ENCODE peak calls at places on chromosomes 13 and 19, in nine cellular contexts. R, Z, N, X, A, V, L, D and G are unnamed samples.

GRCh38 chr19:4581381-4582111 is 22.1 kb upstream of the SEMA6B start:
- DNase-seq in D (no peak), X (no peak), L (no peak), Z (no peak), N (no peak), R (peak), V (no peak), A (peak), G (no peak)

GRCh38 chr13:76038920-76039716 is 403.0 kb downstream of the LMO7 start:
- DNase-seq in A (no peak), D (no peak), X (no peak), L (no peak), V (no peak), R (no peak), N (no peak), Z (no peak), G (no peak)

GRCh38 chr13:59746291-59746962 is 417.3 kb downstream of the DIAPH3 start:
- DNase-seq in Z (no peak), D (no peak), L (peak), N (peak), A (no peak), X (no peak), V (no peak), R (peak), G (no peak)

GRCh38 chr19:29983568-29983967 is 41.5 kb downstream of the URI1 start:
- DNase-seq in D (no peak), V (no peak), A (no peak), N (no peak), Z (no peak), X (no peak), R (no peak), L (no peak), G (no peak)

GRCh38 chr19:7679017-7679720 is 1.5 kb upstream of the TRAPPC5 start:
- DNase-seq in R (no peak), L (no peak), A (peak), V (no peak), X (no peak), D (no peak), Z (no peak), N (no peak), G (no peak)

GRCh38 chr13:78015782-78016181 is 97.2 kb upstream of the EDNRB start:
- DNase-seq in D (no peak), N (no peak), L (no peak), Z (no peak), R (no peak), V (no peak), A (no peak), X (no peak), G (no peak)

GRCh38 chr19:15318241-15318691 is 14.1 kb downstream of the BRD4 start:
- DNase-seq in D (no peak), X (no peak), Z (no peak), R (peak), V (no peak), A (no peak), N (no peak), L (no peak), G (no peak)

GRCh38 chr13:59750860-59751259 is 412.9 kb downstream of the DIAPH3 start:
- DNase-seq in N (peak), R (peak), A (no peak), D (peak), X (no peak), Z (no peak), V (no peak), L (peak), G (peak)

GRCh38 chr19:18046066-18046718 is 38.2 kb downstream of the ARRDC2 start:
- DNase-seq in X (no peak), D (peak), Z (no peak), V (peak), A (peak), R (peak), L (peak), N (peak), G (peak)

GRCh38 chr19:10601999-10602329 is 14.9 kb upstream of the AP1M2 start:
- DNase-seq in Z (no peak), L (no peak), N (no peak), A (no peak), X (no peak), D (no peak), R (no peak), V (no peak), G (no peak)

GRCh38 chr13:70203661-70204229 is 95.5 kb upstream of the KLHL1 start:
- DNase-seq in Z (no peak), R (no peak), N (peak), V (no peak), A (no peak), L (no peak), X (no peak), D (no peak), G (no peak)

GRCh38 chr19:11151181-11151580 is 4.4 kb downstream of the SPC24 start:
- DNase-seq in Z (no peak), D (no peak), L (peak), N (no peak), R (no peak), V (no peak), X (no peak), A (no peak), G (no peak)

GRCh38 chr19:5977222-5977784 is 637 bp downstream of the RANBP3 start:
- DNase-seq in A (no peak), D (no peak), R (no peak), L (no peak), Z (no peak), V (no peak), X (no peak), N (no peak), G (no peak)

DNA sequence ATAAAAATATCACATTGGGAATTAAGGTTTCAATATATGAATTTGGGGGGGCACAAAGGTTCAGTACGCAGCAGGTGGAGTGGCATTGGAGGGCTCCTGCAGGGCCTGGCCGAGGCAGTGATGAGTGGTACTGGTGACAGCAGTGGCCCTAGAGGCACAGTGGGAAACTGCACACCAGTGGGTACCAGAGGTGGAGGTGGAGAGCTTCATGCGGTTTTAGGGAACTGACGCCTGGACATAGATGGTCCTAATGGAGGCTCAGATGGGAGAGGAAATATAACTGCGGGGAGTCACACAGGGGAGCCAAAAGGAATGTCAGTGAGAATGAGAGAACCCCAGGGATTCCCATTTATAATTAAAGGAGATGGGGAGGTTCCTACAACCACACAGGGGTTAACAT is 156.2 kb downstream of the COG6 start:
- DNase-seq in L (no peak), N (no peak), D (no peak), V (no peak), Z (no peak), A (no peak), X (no peak), R (no peak), G (no peak)
- TF ChIP-seq CTCF in L (no peak), N (no peak), D (no peak), V (no peak), Z (no peak), A (no peak), X (no peak), R (no peak), G (no peak)

GRCh38 chr19:46731584-46731983 is 14.3 kb upstream of the FKRP start:
- DNase-seq in L (no peak), D (no peak), R (peak), A (no peak), N (no peak), X (peak), V (no peak), Z (no peak), G (no peak)

GRCh38 chr19:46730595-46730994 is 13.7 kb upstream of the PRKD2 start:
- DNase-seq in Z (no peak), L (no peak), X (no peak), R (no peak), V (no peak), A (no peak), N (no peak), D (no peak), G (no peak)

GRCh38 chr19:46730187-46730586 is 13.3 kb upstream of the PRKD2 start:
- DNase-seq in V (no peak), Z (no peak), A (no peak), N (no peak), L (no peak), D (no peak), X (no peak), R (no peak), G (no peak)

GRCh38 chr19:46732172-46732938 is 13.5 kb upstream of the FKRP start:
- DNase-seq in Z (no peak), R (peak), V (no peak), A (no peak), X (no peak), D (peak), L (no peak), N (no peak), G (no peak)

GRCh38 chr19:46731007-46731501 is 14.1 kb upstream of the PRKD2 start:
- DNase-seq in R (peak), X (peak), V (no peak), A (peak), L (peak), D (peak), Z (no peak), N (peak), G (peak)
- H3K4me3 ChIP-seq in R (no peak), X (no peak), V (no peak), A (no peak), L (no peak), D (no peak), Z (no peak), N (no peak), G (no peak)

GRCh38 chr13:71218960-71219359 is 648.0 kb downstream of the DACH1 start:
- DNase-seq in N (no peak), Z (no peak), R (no peak), D (no peak), V (no peak), L (no peak), X (no peak), A (no peak), G (no peak)
- TF ChIP-seq CTCF in N (no peak), Z (no peak), R (peak), D (peak), V (no peak), L (no peak), X (no peak), A (no peak), G (peak)

DNA sequence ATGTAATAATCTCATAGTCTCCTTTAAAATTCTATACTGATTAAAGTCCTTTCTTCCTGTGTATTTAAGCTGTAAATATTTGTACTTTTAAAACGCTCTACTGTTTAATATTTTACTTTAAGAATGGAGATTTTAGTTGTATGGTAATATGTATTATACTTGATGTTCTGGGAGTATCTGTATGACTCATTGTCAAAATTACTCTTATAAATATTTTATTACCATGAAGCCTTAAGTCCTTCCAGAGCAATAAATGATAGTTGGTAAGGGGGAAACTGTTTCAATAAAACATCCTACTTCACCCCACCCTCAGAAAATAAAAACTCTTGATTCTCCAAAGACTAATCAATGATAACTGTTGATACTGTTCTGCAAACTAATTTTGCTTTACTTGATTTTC is 6.4 kb downstream of the PCDH9 start:
- DNase-seq in V (no peak), A (no peak), N (peak), D (no peak), L (no peak), X (no peak), Z (no peak), R (peak), G (no peak)
- H3K4me3 ChIP-seq in V (no peak), A (no peak), N (no peak), D (no peak), L (no peak), X (no peak), Z (no peak), R (peak), G (peak)

DNA sequence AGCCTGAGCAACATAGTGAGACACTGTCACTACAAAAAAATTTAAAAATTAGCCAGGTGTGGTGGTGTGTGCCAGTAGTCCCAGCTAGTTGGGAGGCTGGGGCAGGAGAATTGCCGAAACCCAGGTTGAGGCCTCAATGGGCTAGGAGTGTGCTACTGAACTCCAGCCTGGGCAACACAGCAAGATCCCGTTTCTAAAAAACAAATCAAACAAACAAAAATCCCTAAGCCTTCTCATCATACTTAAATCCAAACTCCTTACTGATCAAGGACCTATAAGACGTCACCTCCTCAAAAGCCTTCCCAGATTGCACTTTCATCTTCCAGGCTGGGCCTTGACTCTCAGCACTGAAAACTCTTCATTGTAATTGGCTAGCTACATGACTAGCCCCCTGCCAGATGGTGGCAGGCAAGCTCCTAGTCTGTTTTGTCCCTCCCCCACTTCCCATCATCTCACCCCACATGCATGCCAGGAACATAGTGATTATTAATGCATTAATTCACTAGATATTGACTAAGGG is 17.5 kb upstream of the NANOS3 start:
- DNase-seq in V (no peak), N (peak), L (peak), A (no peak), X (no peak), Z (no peak), D (no peak), R (peak), G (no peak)
- TF ChIP-seq CTCF in V (no peak), N (no peak), L (peak), A (no peak), X (no peak), Z (no peak), D (no peak), R (no peak), G (peak)

GRCh38 chr19:1360126-1360817 is 23.4 kb upstream of the NDUFS7 start:
- DNase-seq in D (no peak), N (no peak), A (no peak), L (no peak), Z (no peak), V (no peak), X (no peak), R (peak), G (no peak)
- H3K4me3 ChIP-seq in D (no peak), N (no peak), A (no peak), L (peak), Z (peak), V (no peak), X (no peak), R (peak), G (no peak)

DNA sequence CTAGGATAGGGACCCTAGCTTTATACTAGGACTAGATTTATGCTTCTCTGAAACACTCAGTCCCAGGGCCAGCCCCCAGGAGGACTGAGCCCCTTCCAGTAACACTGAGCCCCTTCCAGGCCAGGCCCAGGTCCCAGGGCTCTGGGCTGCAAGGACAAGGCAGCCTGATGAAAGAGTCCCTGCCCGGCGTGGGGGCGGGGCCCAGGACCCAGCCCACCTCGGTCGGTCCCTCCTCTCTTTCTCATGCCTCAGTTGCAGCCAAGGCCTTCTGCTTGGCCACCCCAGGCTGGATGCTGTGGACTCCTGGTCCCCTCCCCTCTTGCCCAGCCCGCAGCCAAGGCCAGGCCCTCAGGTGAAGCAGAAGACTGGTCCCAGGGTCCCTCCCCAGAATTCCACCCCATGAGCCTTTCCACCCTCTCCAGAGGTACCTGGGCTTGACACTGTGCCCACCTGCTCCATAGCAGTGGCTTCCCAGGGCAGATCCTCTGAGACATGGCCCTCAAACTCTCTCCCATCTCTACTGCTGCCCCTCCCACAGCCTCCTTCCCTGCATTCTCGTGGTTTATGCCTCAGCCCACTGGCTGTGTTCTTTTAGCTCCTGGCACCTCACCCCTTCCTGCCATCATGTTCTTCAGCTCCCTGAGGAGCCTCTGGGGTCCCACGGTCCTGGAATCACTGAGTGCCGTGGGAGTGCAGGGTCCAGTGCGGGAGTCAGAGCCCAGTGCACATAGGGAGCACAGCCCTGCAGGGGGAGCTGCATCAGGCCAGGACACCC is 53.6 kb upstream of the C1QTNF9B start:
- DNase-seq in N (no peak), R (peak), A (no peak), L (no peak), Z (no peak), X (no peak), V (no peak), D (no peak), G (no peak)
- TF ChIP-seq CTCF in N (no peak), R (no peak), A (no peak), L (peak), Z (no peak), X (no peak), V (no peak), D (peak), G (peak)

GRCh38 chr19:56538761-56539263 is at the start of gene ZFP28:
- DNase-seq in A (no peak), L (no peak), X (peak), N (no peak), D (no peak), R (no peak), Z (peak), V (peak), G (no peak)
- H3K4me3 ChIP-seq in A (peak), L (peak), X (peak), N (peak), D (peak), R (peak), Z (peak), V (peak), G (peak)

GRCh38 chr13:40439928-40440327 is 226.5 kb downstream of the FOXO1 start:
- DNase-seq in A (peak), D (no peak), R (no peak), L (no peak), N (peak), Z (no peak), X (no peak), V (no peak), G (no peak)
- TF ChIP-seq CTCF in A (no peak), D (no peak), R (no peak), L (no peak), N (no peak), Z (no peak), X (no peak), V (no peak), G (no peak)

GRCh38 chr19:55255618-55256423 is 3.0 kb downstream of the PPP6R1 start:
- DNase-seq in D (no peak), A (no peak), Z (no peak), X (peak), R (peak), V (no peak), N (peak), L (peak), G (no peak)
- H3K4me3 ChIP-seq in D (peak), A (no peak), Z (no peak), X (no peak), R (peak), V (peak), N (no peak), L (peak), G (no peak)